ENCODE peak calls at places on chromosomes 7 and 10, in seven cellular contexts. G is sigmoid colon, H is IMR-90, W is right lobe of liver, U is adrenal gland, K is uterus, Y is suprapubic skin. X is an unnamed sample.
A peak's percentile ranks its signal among the peaks of the same experiment; 100 is the strongest.

GRCh38 chr7:16795624-16796023 is 9.2 kb downstream of the AGR2 start:
- DNase-seq in Y (no peak), H (no peak), U (no peak), W (no peak), G (no peak), K (no peak), X (no peak)

GRCh38 chr7:31478018-31478417 is 35.9 kb upstream of the ITPRID1 start:
- DNase-seq in Y (no peak), H (no peak), K (no peak), W (no peak), G (no peak), U (no peak), X (no peak)

GRCh38 chr10:51257511-51258248 is 183.4 kb downstream of the PRKG1 start:
- DNase-seq in W (no peak), U (no peak), K (no peak), G (no peak), H (peak; percentile 52), Y (no peak), X (no peak)

GRCh38 chr10:50739618-50740350 is at the start of gene ASAH2B:
- DNase-seq in K (peak; percentile 75), G (peak; percentile 89), H (peak; percentile 74), W (peak; percentile 92), U (peak; percentile 89), Y (peak; percentile 91), X (peak; percentile 67)

GRCh38 chr7:2309889-2310331 is 4.3 kb downstream of the SNX8 start:
- DNase-seq in U (no peak), K (no peak), Y (no peak), H (peak; percentile 89), W (no peak), G (no peak), X (no peak)

GRCh38 chr10:3708830-3709229 is 76.2 kb downstream of the KLF6 start:
- DNase-seq in H (peak; percentile 36), W (no peak), U (no peak), G (no peak), Y (no peak), K (no peak), X (no peak)

GRCh38 chr7:155815332-155816191 is 3.3 kb upstream of the SHH start:
- DNase-seq in H (peak; percentile 43), G (no peak), Y (no peak), K (no peak), U (peak; percentile 84), W (peak; percentile 83), X (peak; percentile 9)

GRCh38 chr10:88647216-88647615 is 17.0 kb upstream of the LIPF start:
- DNase-seq in H (no peak), Y (no peak), G (no peak), K (no peak), U (no peak), W (no peak), X (no peak)

GRCh38 chr7:19619122-19619521 is 89.7 kb downstream of the POLR1F start:
- DNase-seq in G (no peak), H (no peak), Y (no peak), K (no peak), U (no peak), W (no peak), X (no peak)

GRCh38 chr7:11830582-11831382 is 1.2 kb downstream of the THSD7A start:
- DNase-seq in G (no peak), U (peak; percentile 11), K (no peak), Y (no peak), H (peak; percentile 1), W (no peak), X (no peak)

GRCh38 chr10:74841265-74841973 is 15.0 kb downstream of the KAT6B start:
- DNase-seq in H (peak; percentile 39), K (no peak), W (no peak), U (peak; percentile 70), G (no peak), Y (no peak), X (no peak)

GRCh38 chr10:104109908-104110662 is 11.9 kb upstream of the SFR1 start:
- DNase-seq in H (peak; percentile 87), W (no peak), K (no peak), G (no peak), U (no peak), Y (no peak), X (no peak)

GRCh38 chr7:131219277-131220041 is 108.2 kb upstream of the MKLN1 start:
- DNase-seq in H (no peak), G (peak; percentile 89), Y (no peak), K (peak; percentile 59), U (peak; percentile 34), W (no peak), X (no peak)

GRCh38 chr7:50212016-50212325 is 92.5 kb upstream of the IKZF1 start:
- DNase-seq in G (no peak), K (no peak), Y (no peak), W (no peak), H (no peak), U (no peak), X (no peak)

GRCh38 chr7:29202651-29203069 is 8.1 kb downstream of the CHN2 start:
- DNase-seq in H (no peak), K (no peak), W (no peak), Y (no peak), G (peak; percentile 67), U (no peak), X (no peak)

GRCh38 chr10:15201589-15202300 is 33.3 kb upstream of the NMT2 start:
- DNase-seq in K (no peak), H (peak; percentile 50), G (peak; percentile 17), W (no peak), U (no peak), Y (no peak), X (no peak)

GRCh38 chr10:88113232-88113631 is 249.8 kb downstream of the PTEN start:
- DNase-seq in Y (no peak), H (no peak), K (no peak), W (no peak), U (no peak), G (no peak), X (no peak)

GRCh38 chr10:32955299-32955772 is 2.7 kb downstream of the ITGB1 start:
- DNase-seq in K (no peak), U (no peak), H (no peak), W (no peak), G (no peak), Y (no peak), X (peak; percentile 23)

GRCh38 chr7:72337822-72338167 is 74.3 kb downstream of the CALN1 start:
- DNase-seq in G (no peak), U (no peak), K (no peak), H (no peak), Y (no peak), W (no peak), X (no peak)

GRCh38 chr10:86966008-86966654 is 2.2 kb upstream of the ADIRF start:
- DNase-seq in Y (peak; percentile 31), G (peak; percentile 53), U (no peak), K (peak; percentile 25), H (no peak), W (peak; percentile 3), X (no peak)

GRCh38 chr7:26639695-26640094 is 224.7 kb downstream of the SKAP2 start:
- DNase-seq in G (no peak), W (no peak), U (no peak), Y (no peak), H (no peak), K (no peak), X (no peak)

GRCh38 chr7:111459757-111460280 is 102.5 kb downstream of the IMMP2L start:
- DNase-seq in G (no peak), Y (no peak), H (peak; percentile 13), U (no peak), W (no peak), K (no peak), X (no peak)

GRCh38 chr10:23081891-23082290 is 13.5 kb upstream of the MSRB2 start:
- DNase-seq in G (no peak), H (peak; percentile 9), Y (no peak), K (no peak), U (no peak), W (no peak), X (peak; percentile 13)

GRCh38 chr7:138945806-138946205 is 35.4 kb downstream of the KIAA1549 start:
- DNase-seq in K (no peak), U (no peak), W (no peak), H (no peak), Y (no peak), G (no peak), X (no peak)

GRCh38 chr10:133274751-133275682 is 1.7 kb downstream of the ADAM8 start:
- DNase-seq in G (no peak), H (no peak), K (no peak), Y (no peak), W (no peak), U (no peak), X (peak; percentile 69)
- TF ChIP-seq POLR2A in G (no peak), H (no peak), K (no peak), Y (no peak), W (no peak), U (no peak), X (no peak)

DNA sequence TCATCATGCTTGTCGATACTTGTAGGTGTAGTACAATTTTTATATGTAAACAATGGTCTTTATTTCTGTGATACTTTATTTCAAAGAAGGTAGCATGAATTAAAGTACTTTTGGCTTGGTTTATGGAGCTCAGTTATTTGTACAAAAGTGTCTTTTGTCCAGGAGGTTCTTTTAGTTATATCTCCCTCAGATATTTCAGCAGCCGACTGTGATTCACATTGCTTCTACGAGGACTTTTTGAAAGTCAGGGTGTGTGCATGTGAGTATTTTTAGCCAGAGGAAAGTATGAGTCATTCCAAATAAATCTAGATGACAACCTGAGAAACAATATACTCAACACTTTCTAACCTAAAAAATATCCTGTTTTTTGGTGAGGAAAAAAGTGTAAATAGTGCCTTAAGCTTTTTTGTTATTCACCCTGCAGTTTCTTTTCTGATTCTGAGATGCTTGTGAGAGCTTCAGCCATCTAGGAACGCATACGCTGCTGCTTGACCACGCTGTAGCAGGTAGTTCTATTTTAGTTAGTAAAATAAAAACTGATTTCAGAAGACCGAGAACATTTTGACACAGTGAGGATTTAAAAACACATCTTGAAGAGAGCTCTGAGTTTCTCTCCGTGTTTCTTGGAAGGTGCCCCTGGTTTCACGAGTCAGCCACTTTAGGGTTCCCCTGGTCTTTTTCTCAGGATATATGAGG is 532 bp upstream of the SUN1 start:
- DNase-seq in G (no peak), K (no peak), Y (no peak), U (peak; percentile 69), H (peak; percentile 94), W (no peak), X (peak; percentile 15)
- TF ChIP-seq POLR2A in G (peak; percentile 16), K (peak; percentile 66), Y (no peak), U (peak; percentile 80), H (peak; percentile 64), W (peak; percentile 37), X (no peak)

DNA sequence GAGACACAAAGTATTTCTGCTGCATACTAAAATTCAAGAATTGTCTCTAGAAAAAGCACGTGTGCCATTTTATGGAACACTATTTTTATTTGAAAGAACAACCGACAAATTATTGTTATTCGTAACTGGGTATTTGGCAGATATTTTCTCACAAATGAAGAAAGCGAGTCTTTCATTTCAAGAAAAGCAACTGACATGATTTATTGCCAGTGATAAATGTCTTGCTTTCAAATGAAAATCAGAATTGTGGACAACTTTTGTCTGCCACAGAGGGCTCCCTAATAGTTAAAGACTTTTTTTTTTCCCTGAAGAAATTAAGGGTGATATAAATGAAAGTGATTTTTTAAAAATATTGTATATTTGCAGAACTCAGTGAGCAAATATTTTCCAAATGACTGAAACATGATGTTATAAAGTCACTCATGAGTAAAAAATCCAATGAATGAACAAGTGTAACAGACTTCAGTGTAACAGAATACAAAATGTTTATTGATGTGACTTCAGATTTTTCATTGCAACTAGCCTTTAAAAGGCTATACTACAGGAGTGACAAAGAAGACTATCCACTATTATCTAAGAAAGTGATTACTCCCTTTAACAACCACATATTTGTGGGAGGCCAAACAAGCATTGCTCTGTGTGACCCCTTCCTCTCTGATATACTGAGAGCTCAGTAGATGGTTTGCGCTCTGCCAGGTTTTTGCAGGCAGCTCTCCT is 49.0 kb upstream of the SEMA3E start:
- DNase-seq in W (no peak), Y (no peak), K (no peak), G (no peak), H (peak; percentile 2), U (no peak), X (no peak)
- TF ChIP-seq POLR2A in W (no peak), Y (no peak), K (no peak), G (no peak), H (no peak), U (no peak), X (no peak)

GRCh38 chr10:102502029-102502336 is 529 bp downstream of the ACTR1A start:
- DNase-seq in Y (peak; percentile 99), U (peak; percentile 100), H (peak; percentile 99), W (peak; percentile 100), K (peak; percentile 99), G (peak; percentile 100), X (peak; percentile 100)
- TF ChIP-seq POLR2A in Y (no peak), U (peak; percentile 87), H (no peak), W (no peak), K (peak; percentile 45), G (no peak), X (no peak)